ENCODE peak calls at places on chromosomes 3 and 15, in eight cellular contexts. F is HL-60; J is CD8-positive, alpha-beta T cell; O is IMR-90; L is heart left ventricle; Q is cardiac fibroblast; C is body of pancreas; E is astrocyte of the spinal cord. X is an unnamed sample.

GRCh38 chr15:85639752-85640381 is 154.9 kb downstream of the KLHL25 start:
- DNase-seq in Q (peak), C (no peak), L (no peak), O (peak), E (peak), F (no peak), J (no peak), X (no peak)

GRCh38 chr3:29313074-29313473 is 32.2 kb downstream of the RBMS3 start:
- DNase-seq in F (no peak), L (no peak), O (peak), C (no peak), E (no peak), J (no peak), Q (peak), X (no peak)

GRCh38 chr15:77984446-77984861 is 93.1 kb downstream of the TBC1D2B start:
- DNase-seq in E (no peak), Q (no peak), C (no peak), F (no peak), J (no peak), L (peak), O (no peak), X (no peak)

GRCh38 chr15:57216288-57216687 is 160.0 kb upstream of the CGNL1 start:
- DNase-seq in F (no peak), C (no peak), J (no peak), O (peak), E (peak), Q (peak), L (no peak), X (peak)

GRCh38 chr15:47331796-47332480 is 385.4 kb upstream of the SEMA6D start:
- DNase-seq in E (peak), F (no peak), Q (peak), L (no peak), O (peak), C (peak), J (no peak), X (peak)

GRCh38 chr3:129470861-129471260 is 30.8 kb downstream of the IFT122 start:
- DNase-seq in C (no peak), L (no peak), F (no peak), J (no peak), E (no peak), Q (no peak), O (no peak), X (no peak)

GRCh38 chr15:74540135-74540760 is 772 bp upstream of the ARID3B start:
- DNase-seq in E (peak), C (no peak), L (no peak), F (no peak), Q (no peak), O (peak), J (no peak), X (no peak)

GRCh38 chr3:122572940-122573412 is 4.5 kb upstream of the PARP15 start:
- DNase-seq in L (no peak), E (peak), C (peak), Q (peak), F (peak), O (peak), J (no peak), X (peak)

GRCh38 chr15:84946772-84947489 is 34.7 kb upstream of the PDE8A start:
- DNase-seq in F (no peak), J (no peak), C (peak), E (no peak), Q (no peak), L (peak), O (no peak), X (no peak)

GRCh38 chr3:127678611-127679533 is 6.1 kb downstream of the ABTB1 start:
- DNase-seq in F (peak), O (no peak), E (no peak), C (peak), L (no peak), Q (no peak), J (no peak), X (no peak)

GRCh38 chr15:80173022-80173759 is 20.4 kb downstream of the FAH start:
- DNase-seq in J (peak), L (peak), Q (peak), O (peak), E (peak), C (peak), F (peak), X (no peak)

GRCh38 chr15:74489518-74490338 is 28.8 kb upstream of the UBL7 start:
- DNase-seq in J (peak), F (no peak), L (peak), Q (peak), O (peak), C (peak), E (peak), X (peak)

GRCh38 chr3:191345334-191345733 is 15.0 kb upstream of the UTS2B start:
- DNase-seq in J (no peak), Q (no peak), O (no peak), C (no peak), E (no peak), L (no peak), F (no peak), X (no peak)

GRCh38 chr3:156183396-156183795 is 63.0 kb downstream of the KCNAB1 start:
- DNase-seq in O (no peak), F (no peak), C (no peak), L (no peak), Q (no peak), J (no peak), E (no peak), X (no peak)

GRCh38 chr3:185527364-185527763 is 25.0 kb downstream of the LIPH start:
- DNase-seq in Q (no peak), J (no peak), L (no peak), C (no peak), E (no peak), O (no peak), F (no peak), X (no peak)

GRCh38 chr15:78875107-78875914 is 2.6 kb downstream of the MORF4L1 start:
- DNase-seq in C (no peak), Q (no peak), J (no peak), O (peak), E (peak), L (no peak), F (no peak), X (no peak)

GRCh38 chr3:15726043-15726442 is 71.7 kb downstream of the ANKRD28 start:
- DNase-seq in F (no peak), Q (peak), C (no peak), J (no peak), O (peak), E (peak), L (no peak), X (no peak)

GRCh38 chr3:182601597-182601996 is 191.7 kb upstream of the ATP11B start:
- DNase-seq in F (no peak), E (no peak), Q (no peak), J (no peak), L (no peak), C (no peak), O (no peak), X (no peak)

GRCh38 chr3:3196148-3196861 is 16.8 kb upstream of the CRBN start:
- DNase-seq in Q (peak), J (no peak), C (no peak), E (no peak), O (no peak), L (no peak), F (no peak), X (no peak)

GRCh38 chr15:52098328-52098727 is 14.2 kb downstream of the BCL2L10 start:
- DNase-seq in E (no peak), L (no peak), J (no peak), C (no peak), Q (peak), F (no peak), O (no peak), X (no peak)

GRCh38 chr3:58633157-58633865 is 33.3 kb downstream of the FAM3D start:
- DNase-seq in J (no peak), Q (no peak), L (no peak), F (no peak), C (no peak), O (no peak), E (no peak), X (no peak)

GRCh38 chr3:66121288-66121687 is 82.6 kb upstream of the MAGI1 start:
- DNase-seq in Q (no peak), O (peak), L (no peak), C (no peak), E (peak), F (no peak), J (no peak), X (no peak)

GRCh38 chr3:66110840-66111239 is 72.1 kb upstream of the MAGI1 start:
- DNase-seq in J (no peak), E (peak), F (no peak), Q (peak), C (peak), L (no peak), O (no peak), X (no peak)

GRCh38 chr3:66113542-66113941 is 74.8 kb upstream of the MAGI1 start:
- DNase-seq in E (no peak), C (no peak), Q (no peak), O (no peak), L (no peak), J (no peak), F (no peak), X (no peak)

DNA sequence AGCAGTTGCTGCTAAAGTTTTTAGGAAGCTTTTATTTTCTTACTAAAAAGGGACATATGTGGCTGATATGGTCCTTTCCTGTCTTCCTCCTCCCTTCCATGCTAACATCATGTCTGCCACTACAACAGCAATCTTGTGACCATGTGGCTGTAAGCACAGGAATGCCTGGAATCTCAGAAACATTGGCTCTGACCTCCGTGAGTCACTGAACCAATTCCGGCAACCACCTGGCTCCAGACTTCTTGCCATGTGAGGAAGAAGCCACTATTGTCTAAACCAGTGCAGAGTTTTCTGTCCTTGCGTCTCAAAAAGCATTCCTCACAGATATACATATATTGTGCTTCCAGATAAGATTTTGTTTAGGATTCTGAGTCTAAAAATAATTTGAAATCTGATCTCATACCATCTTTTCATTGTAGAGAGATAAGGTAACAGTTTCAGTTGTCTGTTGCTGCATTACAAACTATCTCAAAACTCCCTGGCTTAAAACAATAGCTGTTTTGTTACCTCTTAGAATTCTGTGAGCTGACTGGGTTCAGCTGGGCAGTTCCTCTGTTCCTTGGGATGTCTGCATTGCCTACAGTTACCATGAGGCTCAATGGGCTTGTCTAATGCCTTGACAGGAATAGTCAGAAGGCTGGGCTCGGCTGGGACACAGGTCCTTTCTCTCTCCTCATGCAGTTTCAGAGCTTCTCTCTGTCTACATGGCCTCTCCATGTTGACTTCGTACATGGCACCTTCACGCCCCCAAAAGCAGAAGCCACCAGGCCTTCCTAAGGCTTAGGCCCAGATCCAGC is 77.3 kb upstream of the MAGI1 start:
- DNase-seq in F (no peak), L (peak), J (no peak), C (peak), Q (peak), E (peak), O (peak), X (peak)
- H3K4me3 ChIP-seq in F (no peak), L (no peak), J (no peak), C (no peak), Q (no peak), E (no peak), O (no peak), X (no peak)

GRCh38 chr15:89052474-89052873 is 35.8 kb upstream of the ABHD2 start:
- DNase-seq in C (peak), F (peak), E (peak), L (no peak), J (no peak), Q (peak), O (peak), X (no peak)
- TF ChIP-seq CTCF in C (no peak), F (no peak), E (no peak), L (no peak), J (no peak), Q (no peak), O (no peak), X (no peak)

DNA sequence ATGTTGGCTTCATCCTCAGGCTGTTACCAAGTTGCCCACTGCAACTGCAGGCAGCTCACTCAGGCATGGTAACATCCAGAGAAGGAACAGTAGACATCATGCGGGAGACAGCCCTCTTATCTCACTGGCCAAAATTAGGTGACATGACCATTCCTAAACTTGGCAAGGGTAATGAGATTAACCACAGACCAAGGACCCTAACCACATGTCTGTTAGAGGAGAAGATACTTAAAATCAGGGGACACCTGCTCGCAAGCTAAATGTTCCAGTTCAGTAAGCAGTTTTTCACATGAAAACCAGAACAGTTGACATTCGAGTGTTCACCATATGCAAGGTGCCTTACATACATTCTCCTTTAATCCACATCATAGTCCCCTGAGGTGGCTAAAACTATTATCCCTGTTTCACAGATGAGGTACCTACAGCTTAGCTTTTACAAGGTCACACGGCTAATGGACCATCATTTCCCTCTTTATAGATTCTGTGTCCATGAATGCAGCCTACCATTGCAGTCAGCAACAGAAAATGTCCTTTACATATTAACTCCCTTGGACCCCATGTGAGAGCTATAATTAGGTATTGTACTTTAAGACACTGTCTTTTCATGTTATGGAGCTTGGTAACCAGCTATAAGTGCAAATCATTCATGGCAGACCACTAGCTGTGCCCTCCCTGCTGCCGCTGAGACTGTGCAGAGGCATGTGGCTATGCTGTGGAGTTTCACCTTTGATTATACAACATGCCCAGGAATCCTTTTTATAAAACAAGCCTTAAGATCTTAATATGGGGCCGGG is 154.1 kb downstream of the LIPC start:
- DNase-seq in C (no peak), J (no peak), E (no peak), Q (no peak), F (no peak), L (no peak), O (no peak), X (no peak)
- H3K4me3 ChIP-seq in C (no peak), J (no peak), E (no peak), Q (no peak), F (no peak), L (no peak), O (no peak), X (no peak)

GRCh38 chr3:123876858-123877257 is 7.3 kb downstream of the MYLK start:
- DNase-seq in L (no peak), J (no peak), E (no peak), F (no peak), Q (no peak), C (no peak), O (no peak), X (no peak)
- TF ChIP-seq CTCF in L (no peak), J (no peak), E (no peak), F (no peak), Q (peak), C (no peak), O (peak), X (peak)

GRCh38 chr3:56753206-56753605 is 48.5 kb downstream of the ARHGEF3 start:
- DNase-seq in O (peak), Q (peak), L (no peak), E (no peak), C (no peak), J (no peak), F (peak), X (no peak)
- H3K4me3 ChIP-seq in O (no peak), Q (no peak), L (no peak), E (no peak), C (no peak), J (no peak), F (no peak), X (no peak)

DNA sequence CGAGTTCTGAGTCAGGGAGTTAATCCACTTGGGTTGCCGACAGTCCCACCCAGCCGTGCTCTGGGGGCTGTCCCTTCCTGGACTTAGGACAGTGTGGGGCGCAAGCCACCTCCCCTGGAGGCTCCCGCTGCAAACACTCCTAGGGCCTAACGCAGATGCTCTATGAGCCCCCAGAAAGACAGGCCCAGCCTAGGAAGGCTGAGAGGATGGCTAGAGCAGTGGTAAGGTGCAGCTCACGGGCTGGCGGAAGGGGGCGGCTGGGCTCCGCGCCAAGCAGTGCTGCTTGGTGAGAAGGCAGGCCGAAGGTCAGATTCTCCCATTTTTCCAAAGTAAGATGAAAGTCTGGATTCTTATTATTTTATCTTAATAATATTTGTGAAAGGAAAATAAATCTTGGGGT is 84.6 kb upstream of the ALDH1L1 start:
- DNase-seq in O (no peak), J (no peak), E (no peak), Q (no peak), C (no peak), F (no peak), L (no peak), X (no peak)
- TF ChIP-seq CTCF in O (no peak), J (no peak), E (no peak), Q (no peak), C (no peak), F (no peak), L (no peak), X (no peak)

DNA sequence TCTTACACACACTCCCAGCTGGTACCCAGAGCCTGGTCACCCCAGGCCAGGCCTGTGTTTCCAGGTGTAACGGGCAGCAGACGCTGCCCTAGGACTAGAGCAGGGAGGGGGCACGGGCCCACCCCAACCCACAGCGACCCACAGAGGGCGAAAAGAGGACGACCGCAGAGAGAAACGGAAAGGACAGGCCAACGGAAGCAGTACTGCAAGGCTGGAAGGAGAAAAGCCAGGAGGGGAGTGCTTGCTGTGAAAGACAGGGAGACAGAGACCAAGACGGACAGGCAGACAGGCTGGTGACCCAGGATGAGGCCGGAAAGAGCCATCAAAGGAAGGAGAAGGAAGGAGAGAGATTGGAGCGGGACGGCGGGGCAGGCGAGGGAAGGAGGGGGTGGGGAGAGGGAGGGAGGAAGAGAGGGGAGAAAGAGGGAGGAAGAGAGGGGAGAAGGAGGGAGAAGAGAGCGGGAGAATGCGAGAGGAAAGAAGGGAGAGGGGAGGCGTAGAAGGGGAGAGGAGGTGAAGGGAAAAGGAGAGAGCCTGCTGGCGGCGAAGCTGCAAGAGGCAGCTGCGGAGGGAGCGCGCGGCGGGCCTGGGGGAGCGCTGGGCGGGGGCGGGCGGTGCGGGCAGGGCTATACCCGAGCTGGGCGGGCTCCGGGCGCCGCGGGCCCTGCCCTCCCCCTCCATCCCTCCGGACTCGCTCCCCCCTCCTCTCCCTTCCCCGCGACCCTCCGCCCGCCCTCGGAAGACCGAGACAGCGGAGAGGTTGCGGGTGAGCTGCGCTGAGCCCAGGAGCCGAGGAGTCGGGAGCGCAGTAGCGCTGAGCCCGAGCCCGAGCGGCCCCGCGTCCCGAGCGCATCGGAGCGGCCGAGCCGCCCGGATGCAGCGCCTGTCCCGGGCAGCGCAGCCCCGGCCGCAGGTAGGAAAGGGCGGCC is at the start of gene SLC6A1:
- DNase-seq in C (peak), Q (peak), O (no peak), F (no peak), E (no peak), L (no peak), J (no peak), X (no peak)
- H3K4me3 ChIP-seq in C (no peak), Q (no peak), O (peak), F (no peak), E (peak), L (peak), J (no peak), X (no peak)

DNA sequence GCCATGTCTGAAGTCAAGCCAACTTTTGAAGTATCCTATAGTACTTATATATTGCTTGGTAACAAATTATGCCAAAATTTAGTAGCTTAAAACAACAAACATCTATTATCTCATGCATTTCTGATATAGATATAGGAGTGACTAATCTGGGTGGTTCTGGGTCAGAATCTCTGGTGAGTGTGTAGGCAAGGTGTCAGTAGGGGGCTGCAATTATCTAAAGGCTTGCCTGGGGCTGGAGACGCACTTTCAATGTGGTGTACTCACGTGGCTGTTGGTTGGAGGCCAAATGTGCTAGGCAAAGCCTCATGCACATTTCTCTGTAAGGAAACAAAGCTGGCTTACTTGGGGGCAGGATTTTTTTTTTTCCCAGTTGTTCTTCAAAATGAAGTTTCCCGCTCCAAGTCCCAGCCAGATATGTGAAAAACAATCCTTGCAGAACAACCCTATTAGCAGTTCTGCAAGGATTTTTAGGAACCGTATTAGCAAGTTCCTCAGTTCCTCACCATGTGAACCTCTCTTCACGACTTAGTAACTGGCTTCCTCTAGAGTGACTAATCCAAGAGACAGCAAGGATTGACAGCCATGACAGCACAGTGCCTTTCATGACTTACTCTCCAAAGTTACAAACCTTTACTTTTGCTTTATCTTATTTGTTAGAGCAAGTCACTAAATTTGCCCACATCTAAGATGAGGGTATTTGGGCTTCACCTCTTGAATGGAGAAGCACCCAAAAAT is 25.8 kb downstream of the GREM1 start:
- DNase-seq in E (no peak), Q (peak), L (no peak), O (no peak), F (no peak), C (no peak), J (no peak), X (no peak)
- TF ChIP-seq CTCF in E (no peak), Q (no peak), L (no peak), O (no peak), F (no peak), C (no peak), J (no peak), X (no peak)

X was measured in HFF-Myc.